ENCODE peak calls at places on chromosomes 1 and 21, in four cellular contexts. W is DMS153, S is WTC11, C is stromal cell of bone marrow. K is an unnamed sample.

GRCh38 chr1:67575861-67576260 is 109.1 kb upstream of the GADD45A start:
- DNase-seq in C (peak), W (no peak), S (no peak), K (no peak)

GRCh38 chr21:15752763-15753407 is 23.1 kb downstream of the USP25 start:
- DNase-seq in W (no peak), C (no peak), S (peak), K (peak)

GRCh38 chr1:240611619-240612490 is at the start of gene GREM2:
- DNase-seq in C (peak), W (no peak), S (peak), K (peak)

GRCh38 chr1:37513795-37514349 is 694 bp downstream of the MEAF6 start:
- DNase-seq in W (no peak), S (peak), C (no peak), K (peak)

GRCh38 chr1:57674803-57675202 is 250.9 kb upstream of the DAB1 start:
- DNase-seq in S (no peak), C (no peak), W (no peak), K (no peak)

GRCh38 chr1:32759997-32760623 is 57.0 kb downstream of the YARS1 start:
- DNase-seq in W (no peak), C (no peak), S (peak), K (peak)

GRCh38 chr1:3680488-3681230 is 28.3 kb downstream of the TP73 start:
- DNase-seq in W (no peak), C (no peak), S (no peak), K (peak)

GRCh38 chr1:194004146-194004545 is 817.7 kb upstream of the B3GALT2 start:
- DNase-seq in S (no peak), W (peak), C (no peak), K (no peak)

GRCh38 chr21:41419921-41420862 is 5.8 kb upstream of the MX1 start:
- DNase-seq in S (peak), W (peak), C (peak), K (peak)